ENCODE peak calls at places on chromosomes 4 and X, in six cellular contexts. S, Z, L, V, B and C are unnamed samples. For H3K4me1, the result is how much of the 10 kb centered on the place peaks cover.

GRCh38 chrX:151386838-151387459 is 10.1 kb upstream of the VMA21 start:
- DNase-seq in Z (peak), L (no peak), B (no peak), S (peak), V (no peak), C (no peak)

GRCh38 chr4:175651701-175652100 is 160.4 kb downstream of the GPM6A start:
- DNase-seq in L (no peak), V (no peak), S (no peak), B (no peak), Z (no peak), C (no peak)

GRCh38 chr4:100695871-100696270 is 178.0 kb upstream of the EMCN start:
- DNase-seq in L (no peak), B (no peak), V (no peak), S (no peak), Z (no peak), C (no peak)

GRCh38 chr4:120869511-120870278 is 52.8 kb downstream of the PRDM5 start:
- DNase-seq in B (no peak), L (no peak), V (no peak), Z (no peak), S (no peak), C (no peak)

GRCh38 chrX:123835661-123836371 is 24.0 kb upstream of the XIAP start:
- DNase-seq in B (no peak), L (no peak), Z (peak), V (no peak), S (no peak), C (no peak)

GRCh38 chr4:26420438-26420837 is 69.8 kb downstream of the CCKAR start:
- DNase-seq in S (no peak), B (no peak), Z (no peak), L (no peak), V (no peak), C (no peak)

GRCh38 chrX:11664211-11664888 is 1.4 kb downstream of the ARHGAP6 start:
- DNase-seq in S (no peak), L (no peak), V (no peak), Z (no peak), B (no peak), C (no peak)

GRCh38 chrX:97639526-97639925 is 755.8 kb downstream of the RPA4 start:
- DNase-seq in Z (no peak), V (no peak), S (no peak), L (no peak), B (no peak), C (no peak)

GRCh38 chrX:74107666-74108065 is 196.3 kb upstream of the ZCCHC13 start:
- DNase-seq in Z (no peak), L (no peak), B (no peak), S (no peak), V (no peak), C (no peak)

GRCh38 chr4:186105721-186106335 is 1.3 kb downstream of the FAM149A start:
- DNase-seq in V (no peak), S (no peak), B (no peak), Z (peak), L (no peak), C (no peak)

GRCh38 chr4:1242506-1243450 is 6.2 kb downstream of the CTBP1 start:
- DNase-seq in S (no peak), V (no peak), B (no peak), Z (peak), L (peak), C (no peak)
- H3K4me1 ChIP-seq in S (half or more), V (half or more), B (half or more), Z (half or more), L (half or more), C (under half)

GRCh38 chr4:128916832-128917231 is 107.3 kb downstream of the JADE1 start:
- DNase-seq in B (no peak), Z (peak), L (peak), V (no peak), S (peak), C (peak)
- TF ChIP-seq CTCF in B (no peak), Z (no peak), L (no peak), V (no peak), S (no peak), C (no peak)

DNA sequence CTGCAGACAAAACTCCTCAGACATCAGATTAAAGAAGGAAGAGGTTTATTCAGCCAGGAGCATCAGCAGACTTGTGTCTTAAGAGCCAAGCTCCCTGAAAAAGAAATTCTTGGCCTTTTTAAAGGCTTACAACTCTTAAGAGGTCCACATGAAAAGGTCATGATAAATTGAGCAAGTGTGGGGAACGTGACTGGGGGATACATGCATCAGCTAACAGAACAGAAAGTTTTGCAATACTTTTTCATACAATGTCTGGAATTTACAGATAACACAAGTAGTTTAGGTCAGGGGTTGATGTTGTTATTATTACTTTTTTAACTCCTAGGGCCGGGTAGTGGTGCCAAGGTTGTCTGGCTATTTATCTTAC is 55.6 kb upstream of the RBMX start:
- DNase-seq in V (no peak), Z (no peak), S (no peak), L (no peak), B (no peak), C (no peak)
- TF ChIP-seq POLR2A in V (no peak), Z (no peak), S (no peak), L (no peak), B (no peak), C (no peak)

DNA sequence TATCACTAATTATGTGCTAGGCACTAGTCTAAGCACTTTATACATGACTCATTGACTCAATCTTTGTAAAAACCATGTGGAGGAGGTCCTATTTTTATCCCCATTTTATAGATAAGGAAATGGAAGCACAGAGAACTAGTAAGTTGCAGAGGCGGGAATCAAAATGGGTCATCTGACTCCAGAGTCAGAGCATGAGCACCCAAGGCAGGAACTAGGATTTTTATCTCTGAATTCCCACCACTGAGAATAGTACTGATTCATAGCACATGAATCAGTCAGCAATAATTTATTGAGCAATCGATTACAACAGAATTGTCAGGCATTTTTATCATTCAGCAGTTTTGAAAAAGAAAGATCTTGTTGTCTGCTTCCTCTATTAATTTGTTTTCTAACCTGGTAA is 19.3 kb downstream of the SCARB2 start:
- DNase-seq in L (no peak), B (no peak), S (no peak), V (no peak), Z (no peak), C (peak)
- H3K4me1 ChIP-seq in L (under half), B (under half), S (under half), V (half or more), Z (under half), C (half or more)

DNA sequence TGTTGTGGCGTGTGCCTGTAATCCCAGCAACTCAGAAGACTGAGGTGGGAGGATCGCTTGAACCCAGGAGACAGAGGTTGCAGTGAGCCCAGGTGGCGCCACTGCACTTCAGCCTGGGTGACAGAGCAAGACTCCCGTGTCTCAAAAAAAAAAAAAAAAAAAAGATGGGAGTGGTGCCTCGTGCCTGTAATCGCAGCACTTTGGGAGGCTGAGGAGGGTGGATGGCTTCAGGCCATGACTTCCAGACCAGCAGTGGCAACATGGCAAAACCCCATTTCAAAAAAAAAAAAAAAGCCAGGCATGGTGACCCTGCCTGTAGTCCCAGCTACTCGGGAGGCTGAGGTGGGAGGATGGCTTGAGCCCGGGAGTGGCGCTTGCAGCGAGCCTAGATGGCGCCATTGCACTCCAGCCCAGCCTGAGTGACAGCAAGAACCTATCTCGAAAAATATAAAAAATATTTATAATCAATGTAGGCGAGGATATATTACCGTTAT is 27.0 kb downstream of the EIF2S3 start:
- DNase-seq in V (peak), B (no peak), L (peak), Z (peak), S (peak), C (peak)
- TF ChIP-seq CTCF in V (peak), B (peak), L (no peak), Z (no peak), S (peak), C (peak)

GRCh38 chr4:52658671-52659015 is 458 bp downstream of the USP46 start:
- DNase-seq in S (no peak), B (peak), L (no peak), Z (no peak), V (no peak), C (no peak)

GRCh38 chr4:52660643-52661042 is 1.5 kb upstream of the USP46 start:
- DNase-seq in Z (no peak), V (no peak), L (no peak), S (no peak), B (no peak), C (no peak)

GRCh38 chr4:52659722-52660261 is 691 bp upstream of the USP46 start:
- DNase-seq in V (peak), S (peak), Z (peak), B (peak), L (peak), C (peak)

GRCh38 chr4:52657630-52658501 is 1.2 kb downstream of the USP46 start:
- DNase-seq in V (peak), Z (no peak), S (peak), L (no peak), B (peak), C (peak)

DNA sequence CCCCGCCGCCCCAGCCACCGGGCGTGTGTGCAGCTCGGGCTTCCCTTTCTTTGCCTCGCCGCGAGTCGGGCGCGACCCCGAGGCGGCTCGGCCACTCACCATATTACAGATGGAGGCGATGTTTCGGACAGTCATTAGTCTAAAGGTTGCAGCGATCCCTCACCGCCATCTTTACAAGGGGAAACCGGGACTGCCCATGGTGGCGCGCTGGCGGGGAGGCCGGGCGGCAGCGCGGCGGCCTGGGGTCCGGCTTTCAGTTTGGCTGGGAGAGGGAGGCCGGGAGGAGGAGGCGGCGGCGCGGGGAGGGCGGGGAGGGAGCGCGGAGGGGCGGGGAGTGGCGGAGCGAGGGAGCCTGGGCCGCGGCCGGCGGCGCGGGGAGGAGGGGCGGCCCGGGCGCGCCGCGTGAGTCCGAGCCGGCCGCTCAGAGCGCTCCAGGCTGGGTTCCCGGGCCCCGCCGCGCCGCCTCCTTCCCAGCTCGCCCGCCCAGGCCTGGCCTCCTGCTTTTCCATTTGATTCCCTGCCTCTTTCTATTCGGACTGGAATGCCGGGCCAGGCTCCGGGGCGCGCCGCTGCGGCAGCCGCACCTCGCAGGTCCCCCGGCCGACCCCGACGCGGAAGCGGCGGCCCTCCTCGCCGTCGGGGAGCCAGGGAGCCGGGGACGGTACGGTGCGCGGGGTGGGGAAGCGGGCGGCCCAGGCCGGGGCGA is at the start of gene USP46:
- DNase-seq in B (peak), Z (peak), V (peak), S (peak), L (peak), C (peak)
- TF ChIP-seq POLR2A in B (peak), Z (no peak), V (no peak), S (no peak), L (no peak), C (no peak)

GRCh38 chrX:110086162-110086915 is 83.4 kb downstream of the TMEM164 start:
- DNase-seq in V (no peak), B (no peak), Z (no peak), L (no peak), S (no peak), C (no peak)

GRCh38 chrX:110089656-110090404 is 86.9 kb downstream of the TMEM164 start:
- DNase-seq in S (no peak), L (no peak), Z (no peak), B (no peak), V (peak), C (no peak)

GRCh38 chrX:110082156-110082555 is 79.2 kb downstream of the TMEM164 start:
- DNase-seq in V (no peak), Z (no peak), L (no peak), B (no peak), S (no peak), C (peak)

GRCh38 chrX:110086916-110087484 is 84.1 kb downstream of the TMEM164 start:
- DNase-seq in Z (no peak), B (peak), S (no peak), L (no peak), V (no peak), C (no peak)

DNA sequence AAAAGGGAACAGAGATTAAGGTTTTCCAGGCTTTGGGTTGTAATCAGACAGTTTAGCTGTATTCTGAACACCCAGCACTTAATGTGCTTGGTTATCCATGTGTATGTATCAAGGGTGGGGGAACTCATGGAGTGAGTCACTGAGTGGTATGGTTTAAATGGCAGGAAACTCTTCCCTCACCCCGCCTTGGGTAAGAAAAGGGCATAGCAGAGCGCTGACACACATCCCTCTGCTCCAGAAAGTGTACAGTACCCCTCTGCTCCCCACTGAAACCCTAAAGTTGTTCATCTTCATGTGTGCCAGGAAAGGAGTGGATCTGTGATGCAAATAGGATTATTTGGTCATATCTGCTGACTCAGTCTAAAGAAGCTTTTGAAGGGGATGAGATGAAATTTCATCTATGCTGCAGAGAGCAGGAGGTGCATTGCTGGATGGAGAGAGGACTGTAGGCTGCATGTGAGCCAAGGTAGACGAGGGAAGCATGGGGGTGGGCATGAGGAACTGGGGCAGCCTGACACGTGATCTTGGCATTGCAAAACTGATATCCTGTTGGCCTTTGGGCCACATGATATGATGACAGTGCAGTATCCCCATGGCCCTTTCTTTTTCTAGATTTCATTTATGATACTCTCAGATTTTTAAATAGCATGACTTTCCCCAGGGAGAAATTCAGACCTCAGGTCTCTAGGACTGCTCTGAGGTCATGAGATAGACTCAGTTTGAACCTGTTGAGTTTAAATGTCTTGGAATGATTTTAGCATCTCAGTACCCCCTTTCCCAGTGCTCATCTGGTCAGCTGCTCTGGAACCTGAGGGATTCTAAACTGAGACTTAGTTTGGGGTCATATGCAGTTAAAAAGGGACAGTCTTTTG is 84.8 kb downstream of the TMEM164 start:
- DNase-seq in L (no peak), V (no peak), B (no peak), S (no peak), Z (no peak), C (no peak)
- H3K4me1 ChIP-seq in L (under half), V (under half), B (under half), S (under half), Z (under half), C (under half)

GRCh38 chr4:83961575-83961974 is 425.7 kb downstream of the GPAT3 start:
- DNase-seq in B (no peak), S (no peak), L (no peak), Z (no peak), V (no peak), C (no peak)
- TF ChIP-seq CTCF in B (peak), S (no peak), L (no peak), Z (no peak), V (no peak), C (no peak)